ENCODE peak calls at places on chromosomes 4 and X, in nine cellular contexts. P is germinal center; H is endothelial cell; V is CD4-positive, alpha-beta T cell; C is astrocyte of the spinal cord; U is fibroblast of lung; B is Calu3; L is choroid plexus epithelial cell; A is LHCN-M2. G is an unnamed sample.
A peak's percentile ranks its signal among the peaks of the same experiment; 100 is the strongest.

GRCh38 chrX:119809185-119809666 is 17.8 kb upstream of the RPL39 start:
- DNase-seq in P (no peak), C (no peak), H (no peak), L (no peak), B (no peak), U (peak; percentile 42), A (peak; percentile 24), V (no peak), G (no peak)

GRCh38 chr4:141387299-141387698 is 166.6 kb downstream of the ZNF330 start:
- DNase-seq in A (no peak), B (no peak), H (no peak), U (peak; percentile 59), P (no peak), V (no peak), L (no peak), C (no peak), G (no peak)

GRCh38 chrX:154465601-154466000 is 7.5 kb downstream of the PLXNA3 start:
- DNase-seq in C (no peak), L (no peak), A (no peak), U (no peak), P (no peak), H (no peak), B (no peak), V (no peak), G (no peak)

GRCh38 chr4:80213117-80213815 is 16.0 kb downstream of the PRDM8 start:
- DNase-seq in B (no peak), A (peak; percentile 62), C (peak; percentile 49), U (peak; percentile 71), L (peak; percentile 68), H (no peak), V (no peak), P (no peak), G (no peak)

GRCh38 chr4:38488891-38489861 is 174.8 kb upstream of the KLF3 start:
- DNase-seq in V (no peak), C (no peak), L (peak; percentile 42), H (no peak), B (no peak), U (peak; percentile 25), A (no peak), P (no peak), G (no peak)

GRCh38 chrX:153900806-153901752 is 3.4 kb upstream of the AVPR2 start:
- DNase-seq in P (peak; percentile 77), H (no peak), C (peak; percentile 33), B (peak; percentile 53), V (peak; percentile 23), A (peak; percentile 93), L (peak; percentile 83), U (peak; percentile 81), G (peak; percentile 93)

GRCh38 chr4:101855239-101855638 is 64.7 kb downstream of the BANK1 start:
- DNase-seq in V (no peak), L (no peak), B (no peak), A (no peak), C (no peak), U (no peak), P (no peak), H (no peak), G (no peak)

GRCh38 chr4:78100060-78100459 is 42.9 kb downstream of the FRAS1 start:
- DNase-seq in B (no peak), C (peak; percentile 24), V (no peak), L (peak; percentile 7), U (no peak), A (peak; percentile 93), P (no peak), H (no peak), G (peak; percentile 71)

GRCh38 chr4:7253806-7254205 is 61.5 kb downstream of the SORCS2 start:
- DNase-seq in P (no peak), V (no peak), H (no peak), C (no peak), A (peak; percentile 72), U (peak; percentile 23), B (no peak), L (no peak), G (peak; percentile 63)

GRCh38 chr4:185235480-185236154 is 26.2 kb downstream of the SNX25 start:
- DNase-seq in H (no peak), P (no peak), A (no peak), B (peak; percentile 19), U (peak; percentile 55), L (peak; percentile 84), C (no peak), V (no peak), G (no peak)

GRCh38 chrX:115362334-115363095 is 73.0 kb downstream of the LUZP4 start:
- DNase-seq in A (peak; percentile 71), V (no peak), L (peak; percentile 66), B (no peak), C (peak; percentile 82), H (no peak), U (peak; percentile 84), P (no peak), G (peak; percentile 81)

GRCh38 chr4:98046665-98047064 is 96.6 kb downstream of the STPG2 start:
- DNase-seq in P (no peak), V (no peak), H (no peak), B (no peak), U (no peak), L (no peak), C (no peak), A (peak; percentile 18), G (peak; percentile 95)

GRCh38 chrX:119004920-119005524 is 30.6 kb downstream of the LONRF3 start:
- DNase-seq in C (peak; percentile 36), U (peak; percentile 20), A (peak; percentile 4), B (peak; percentile 62), H (peak; percentile 57), V (peak; percentile 41), L (peak; percentile 61), P (peak; percentile 30), G (peak; percentile 32)

GRCh38 chr4:66045913-66046312 is 375.6 kb upstream of the EPHA5 start:
- DNase-seq in B (no peak), L (no peak), C (no peak), U (no peak), H (no peak), V (no peak), A (no peak), P (no peak), G (no peak)

G was measured in myocyte.